ENCODE peak calls at places on chromosomes 5 and 9, in four cellular contexts. E is CD8-positive, alpha-beta memory T cell; K is fibroblast of lung; B is mesenchymal stem cell. M is an unnamed sample.

GRCh38 chr9:89603629-89604462 is 966 bp upstream of the GADD45G start:
- DNase-seq in K (peak; percentile 40), B (peak; percentile 82), E (no peak), M (peak; percentile 93)

GRCh38 chr5:133460172-133460758 is 152.1 kb downstream of the FSTL4 start:
- DNase-seq in E (no peak), K (peak; percentile 2), B (no peak), M (peak; percentile 87)

GRCh38 chr9:33445941-33446506 is 1.4 kb downstream of the AQP3 start:
- DNase-seq in E (no peak), B (no peak), K (no peak), M (no peak)

GRCh38 chr9:129869585-129870501 is 34.6 kb downstream of the USP20 start:
- DNase-seq in B (no peak), E (peak; percentile 45), K (no peak), M (no peak)

GRCh38 chr9:134492281-134492691 is 149.3 kb upstream of the COL5A1 start:
- DNase-seq in B (peak; percentile 95), E (no peak), K (peak; percentile 95), M (peak; percentile 56)

GRCh38 chr5:142817961-142818431 is 47.8 kb downstream of the ARHGAP26 start:
- DNase-seq in E (no peak), K (peak; percentile 47), B (no peak), M (no peak)

GRCh38 chr9:113581865-113582697 is 118.6 kb downstream of the RGS3 start:
- DNase-seq in K (peak; percentile 94), B (peak; percentile 85), E (peak; percentile 92), M (peak; percentile 35)

GRCh38 chr5:112372543-112372942 is 46.5 kb downstream of the EPB41L4A start:
- DNase-seq in B (no peak), E (no peak), K (no peak), M (no peak)

GRCh38 chr5:150585781-150586461 is 54.5 kb upstream of the SYNPO start:
- DNase-seq in B (no peak), K (no peak), E (no peak), M (no peak)

GRCh38 chr9:114301798-114302565 is 20.9 kb upstream of the ORM1 start:
- DNase-seq in K (no peak), B (no peak), E (peak; percentile 34), M (peak; percentile 8)

GRCh38 chr9:84139296-84140100 is 158.9 kb downstream of the RMI1 start:
- DNase-seq in B (no peak), K (peak; percentile 81), E (no peak), M (no peak)

GRCh38 chr5:61330879-61331406 is 1.1 kb upstream of the ZSWIM6 start:
- DNase-seq in K (peak; percentile 78), E (peak; percentile 84), B (peak; percentile 83), M (peak; percentile 77)

GRCh38 chr9:99782962-99783718 is 38.5 kb upstream of the NR4A3 start:
- DNase-seq in K (no peak), E (no peak), B (no peak), M (no peak)

GRCh38 chr5:134124289-134125194 is 10.1 kb downstream of the TCF7 start:
- DNase-seq in B (no peak), K (peak; percentile 73), E (peak; percentile 71), M (no peak)

GRCh38 chr9:3181049-3181953 is 337.4 kb upstream of the PUM3 start:
- DNase-seq in E (no peak), B (peak; percentile 13), K (no peak), M (peak; percentile 78)

GRCh38 chr5:161399996-161400562 is 146.4 kb downstream of the GABRB2 start:
- DNase-seq in B (no peak), K (no peak), E (no peak), M (no peak)

GRCh38 chr9:99680191-99680590 is 141.5 kb upstream of the NR4A3 start:
- DNase-seq in K (peak; percentile 58), E (no peak), B (peak; percentile 71), M (no peak)

GRCh38 chr9:26219961-26220360 is 541.7 kb upstream of the TUSC1 start:
- DNase-seq in B (no peak), E (no peak), K (no peak), M (no peak)
- H3K4me3 ChIP-seq in B (no peak overlapping the region), E (no peak overlapping the region), K (no peak overlapping the region), M (no peak overlapping the region)

DNA sequence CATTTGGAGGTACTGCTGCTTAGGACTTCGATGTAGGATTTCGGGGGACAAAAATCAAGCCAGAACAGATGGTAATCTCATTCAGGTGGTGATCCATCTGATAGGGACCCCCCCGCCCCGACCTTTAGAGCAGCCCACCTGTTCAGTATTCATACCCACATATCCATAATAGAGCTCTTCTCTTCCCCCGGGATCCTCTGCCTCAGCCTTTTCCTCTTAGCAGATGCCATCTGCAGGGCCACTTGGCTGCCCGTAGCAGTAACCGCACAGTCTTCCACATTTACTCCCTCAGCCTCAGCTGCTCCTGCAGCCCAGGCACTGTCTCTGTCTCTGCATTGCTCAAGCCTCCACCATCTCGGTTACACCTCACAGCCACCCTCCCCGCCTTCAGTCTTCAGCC is 65.8 kb upstream of the RARS1 start:
- DNase-seq in B (no peak), K (no peak), E (no peak), M (no peak)
- H3K27me3 ChIP-seq in B (no peaks in the 10 kb centered on the region), K (no peaks in the 10 kb centered on the region), E (no peaks in the 10 kb centered on the region), M (no peaks in the 10 kb centered on the region)

GRCh38 chr5:33457817-33458216 is 17.1 kb downstream of the TARS1 start:
- DNase-seq in E (no peak), B (no peak), K (no peak), M (no peak)

GRCh38 chr5:33460210-33460609 is 19.4 kb downstream of the TARS1 start:
- DNase-seq in E (no peak), K (no peak), B (no peak), M (no peak)

GRCh38 chr5:33462456-33462855 is 21.7 kb downstream of the TARS1 start:
- DNase-seq in B (no peak), K (no peak), E (no peak), M (no peak)

DNA sequence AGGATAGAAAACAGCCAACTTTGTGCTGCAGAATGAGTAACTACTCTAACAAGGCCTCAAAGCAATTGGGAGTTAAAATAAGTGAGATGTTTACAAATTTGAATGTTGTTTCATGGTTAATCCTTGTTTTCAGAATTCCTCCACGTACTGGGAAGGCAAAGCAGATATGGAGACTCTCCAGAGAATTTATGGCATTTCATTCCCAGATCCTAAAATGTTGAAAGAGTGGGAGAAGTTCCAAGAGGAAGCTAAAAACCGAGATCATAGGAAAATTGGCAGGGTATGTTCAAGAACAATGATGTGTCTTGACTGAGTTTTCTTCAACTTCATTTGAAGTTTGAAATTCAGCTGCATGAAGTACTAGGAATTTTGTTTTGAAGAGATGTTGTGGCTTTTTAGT is 16.4 kb downstream of the TARS1 start:
- DNase-seq in K (peak; percentile 26), E (no peak), B (no peak), M (no peak)
- H3K36me3 ChIP-seq in K (peaks cover 24% of the 10 kb centered on the region), E (peaks cover 79% of the 10 kb centered on the region), B (peaks cover 98% of the 10 kb centered on the region), M (peaks cover 77% of the 10 kb centered on the region)

DNA sequence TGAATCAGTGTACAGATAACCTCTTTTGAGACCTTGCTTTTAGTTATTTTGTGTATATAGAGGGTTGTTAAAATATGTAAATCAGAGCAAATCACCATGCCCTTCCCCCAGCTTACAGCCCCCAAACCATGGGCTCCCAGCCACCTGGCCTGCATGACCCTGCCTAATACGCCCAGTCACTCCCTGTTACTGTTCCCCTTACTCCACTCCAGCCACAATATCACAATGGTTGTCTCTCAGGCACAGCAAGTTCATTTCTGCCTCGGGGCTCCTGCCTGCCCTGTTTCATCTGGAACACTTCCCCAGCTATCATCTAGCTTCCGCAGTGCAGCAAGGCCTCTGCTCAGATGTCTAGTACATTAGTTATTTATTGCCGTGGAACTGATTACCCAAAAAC is 5.0 kb upstream of the CARD19 start:
- DNase-seq in B (no peak), E (no peak), K (no peak), M (no peak)
- H3K4me3 ChIP-seq in B (no peak overlapping the region), E (no peak overlapping the region), K (no peak overlapping the region), M (no peak overlapping the region)

GRCh38 chr9:131477367-131477766 is 25.4 kb upstream of the POMT1 start:
- DNase-seq in K (no peak), E (no peak), B (no peak), M (no peak)
- H3K27me3 ChIP-seq in K (no peaks in the 10 kb centered on the region), E (no peaks in the 10 kb centered on the region), B (no peaks in the 10 kb centered on the region), M (no peaks in the 10 kb centered on the region)

GRCh38 chr5:1511651-1512540 is 11.9 kb downstream of the LPCAT1 start:
- DNase-seq in B (peak; percentile 57), E (peak; percentile 38), K (peak; percentile 35), M (peak; percentile 82)

GRCh38 chr5:1510631-1511030 is 13.1 kb downstream of the LPCAT1 start:
- DNase-seq in E (peak; percentile 39), B (no peak), K (no peak), M (peak; percentile 59)

GRCh38 chr5:1509346-1510085 is 14.2 kb downstream of the LPCAT1 start:
- DNase-seq in E (peak; percentile 30), K (no peak), B (no peak), M (no peak)

GRCh38 chr5:1510151-1510561 is 13.6 kb downstream of the LPCAT1 start:
- DNase-seq in B (no peak), E (peak; percentile 38), K (no peak), M (peak; percentile 60)

DNA sequence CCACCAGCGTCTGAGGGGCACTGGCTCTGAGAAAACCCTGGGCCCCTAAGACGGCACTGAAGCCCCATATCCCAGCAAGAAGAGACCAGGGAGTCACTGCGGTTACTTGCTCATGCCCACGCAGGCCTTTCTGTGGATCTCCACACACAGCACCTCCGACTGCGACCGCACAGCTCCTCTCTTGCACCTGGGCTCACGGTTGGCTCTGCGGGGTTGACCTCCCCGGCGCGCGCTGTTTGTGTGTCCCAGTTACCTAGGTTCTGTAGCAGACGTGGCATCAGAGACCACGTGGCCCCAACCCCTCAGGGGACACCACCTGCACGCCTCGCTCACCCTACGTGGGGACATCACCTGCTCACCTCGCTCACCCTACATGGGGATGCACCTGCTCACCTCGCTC is 12.7 kb downstream of the LPCAT1 start:
- DNase-seq in K (no peak), B (no peak), E (no peak), M (no peak)
- H3K36me3 ChIP-seq in K (peaks cover 21% of the 10 kb centered on the region), B (peaks cover 42% of the 10 kb centered on the region), E (peaks cover 10% of the 10 kb centered on the region), M (peaks cover 8% of the 10 kb centered on the region)

M was measured in H7.